ENCODE peak calls at places on chromosomes 16 and 17, in four cellular contexts. J is GM12892, Z is NT2/D1, Q is upper lobe of left lung. F is an unnamed sample.
A peak's percentile ranks its signal among the peaks of the same experiment; 100 is the strongest.

GRCh38 chr16:85153656-85154091 is 41.4 kb upstream of the CIBAR2 start:
- DNase-seq in J (no peak), Z (no peak), Q (no peak), F (no peak)

GRCh38 chr17:82019208-82019727 is 3.4 kb downstream of the CENPX start:
- DNase-seq in J (no peak), Z (no peak), Q (no peak), F (no peak)

GRCh38 chr16:84841787-84842300 is 22.1 kb downstream of the CRISPLD2 start:
- DNase-seq in J (no peak), Z (no peak), Q (peak; percentile 83), F (peak; percentile 72)

GRCh38 chr16:74224828-74225227 is 71.8 kb upstream of the PSMD7 start:
- DNase-seq in J (no peak), Z (no peak), Q (no peak), F (no peak)

GRCh38 chr17:48225725-48226567 is 118.4 kb downstream of the SNX11 start:
- DNase-seq in J (no peak), Z (no peak), Q (no peak), F (no peak)

GRCh38 chr17:53142890-53143289 is 679.8 kb upstream of the KIF2B start:
- DNase-seq in J (no peak), Z (peak; percentile 1), Q (no peak), F (no peak)

GRCh38 chr17:83194761-83195329 is 115.4 kb downstream of the METRNL start:
- DNase-seq in J (no peak), Z (no peak), Q (peak; percentile 20), F (no peak)

GRCh38 chr17:81794509-81794908 is 9.4 kb upstream of the GCGR start:
- DNase-seq in J (no peak), Z (no peak), Q (peak; percentile 88), F (no peak)

GRCh38 chr17:73232587-73233373 is 28.9 kb downstream of the CPSF4L start:
- DNase-seq in J (peak; percentile 46), Z (peak; percentile 27), Q (peak; percentile 38), F (no peak)

GRCh38 chr16:31108035-31108793 is at the start of gene BCKDK:
- DNase-seq in J (peak; percentile 95), Z (peak; percentile 48), Q (peak; percentile 78), F (no peak)

GRCh38 chr16:2704983-2705275 is 15.1 kb downstream of the PRSS27 start:
- DNase-seq in J (no peak), Z (no peak), Q (no peak), F (no peak)

GRCh38 chr17:1764274-1764673 is 2.4 kb downstream of the SERPINF1 start:
- DNase-seq in J (no peak), Z (no peak), Q (peak; percentile 67), F (no peak)

GRCh38 chr17:76223802-76224201 is 16.5 kb downstream of the RNF157 start:
- DNase-seq in J (no peak), Z (no peak), Q (no peak), F (no peak)

GRCh38 chr17:55420776-55421178 is 858 bp downstream of the MMD start:
- DNase-seq in J (no peak), Z (no peak), Q (peak; percentile 47), F (peak; percentile 56)

GRCh38 chr17:19378416-19379293 is at the start of gene MAPK7:
- DNase-seq in J (no peak), Z (no peak), Q (no peak), F (no peak)

GRCh38 chr17:302300-302698 is 50.3 kb downstream of the RPH3AL start:
- DNase-seq in J (no peak), Z (no peak), Q (no peak), F (no peak)

GRCh38 chr16:69867796-69868565 is 83.2 kb upstream of the CLEC18A start:
- DNase-seq in J (no peak), Z (no peak), Q (no peak), F (no peak)

GRCh38 chr17:50665838-50666237 is 31.2 kb downstream of the ABCC3 start:
- DNase-seq in J (no peak), Z (no peak), Q (no peak), F (no peak)

GRCh38 chr16:25838724-25839186 is 147.0 kb downstream of the HS3ST4 start:
- DNase-seq in J (peak; percentile 2), Z (peak; percentile 81), Q (no peak), F (peak; percentile 46)

F was measured in H1.